ENCODE peak calls at places on chromosomes 3 and 15, in seven cellular contexts. One of them, this sample, is unnamed.

GRCh38 chr15:57927091-57927631 is 138.3 kb downstream of the ALDH1A2 start:
- DNase-seq in activated naive CD4-positive, alpha-beta T cell: no peak
- DNase-seq in NCI-H1048: no peak
- DNase-seq in B cell: no peak
- DNase-seq in foreskin keratinocyte: no peak
- DNase-seq in activated CD4-positive, alpha-beta T cell treated with anti-CD3 and anti-CD28 coated beads, Interleukin-2, amount 50 U/mL, for 48 hours: no peak
- DNase-seq in T follicular helper cell: no peak
- DNase-seq in this sample: no peak

GRCh38 chr15:62440310-62440709 is 275.2 kb upstream of the C2CD4B start:
- DNase-seq in activated naive CD4-positive, alpha-beta T cell: no peak
- DNase-seq in NCI-H1048: no peak
- DNase-seq in B cell: no peak
- DNase-seq in foreskin keratinocyte: no peak
- DNase-seq in activated CD4-positive, alpha-beta T cell treated with anti-CD3 and anti-CD28 coated beads, Interleukin-2, amount 50 U/mL, for 48 hours: no peak
- DNase-seq in T follicular helper cell: no peak
- DNase-seq in this sample: no peak

GRCh38 chr3:144394052-144394451 is 422.4 kb downstream of the DIPK2A start:
- DNase-seq in activated naive CD4-positive, alpha-beta T cell: no peak
- DNase-seq in NCI-H1048: no peak
- DNase-seq in B cell: no peak
- DNase-seq in foreskin keratinocyte: peak
- DNase-seq in activated CD4-positive, alpha-beta T cell treated with anti-CD3 and anti-CD28 coated beads, Interleukin-2, amount 50 U/mL, for 48 hours: no peak
- DNase-seq in T follicular helper cell: no peak
- DNase-seq in this sample: no peak

GRCh38 chr3:63762180-63762579 is 56.9 kb upstream of the C3orf49 start:
- DNase-seq in activated naive CD4-positive, alpha-beta T cell: no peak
- DNase-seq in NCI-H1048: no peak
- DNase-seq in B cell: no peak
- DNase-seq in foreskin keratinocyte: no peak
- DNase-seq in activated CD4-positive, alpha-beta T cell treated with anti-CD3 and anti-CD28 coated beads, Interleukin-2, amount 50 U/mL, for 48 hours: no peak
- DNase-seq in T follicular helper cell: no peak
- DNase-seq in this sample: no peak

GRCh38 chr3:168545591-168545990 is 449.9 kb upstream of the GOLIM4 start:
- DNase-seq in activated naive CD4-positive, alpha-beta T cell: no peak
- DNase-seq in NCI-H1048: no peak
- DNase-seq in B cell: no peak
- DNase-seq in foreskin keratinocyte: no peak
- DNase-seq in activated CD4-positive, alpha-beta T cell treated with anti-CD3 and anti-CD28 coated beads, Interleukin-2, amount 50 U/mL, for 48 hours: no peak
- DNase-seq in T follicular helper cell: no peak
- DNase-seq in this sample: no peak

GRCh38 chr15:40696228-40696627 is 1.3 kb downstream of the RAD51 start:
- DNase-seq in activated naive CD4-positive, alpha-beta T cell: no peak
- DNase-seq in NCI-H1048: no peak
- DNase-seq in B cell: no peak
- DNase-seq in foreskin keratinocyte: no peak
- DNase-seq in activated CD4-positive, alpha-beta T cell treated with anti-CD3 and anti-CD28 coated beads, Interleukin-2, amount 50 U/mL, for 48 hours: no peak
- DNase-seq in T follicular helper cell: no peak
- DNase-seq in this sample: no peak

GRCh38 chr3:63960048-63960711 is 48.0 kb upstream of the SCAANT1 start:
- DNase-seq in activated naive CD4-positive, alpha-beta T cell: no peak
- DNase-seq in NCI-H1048: no peak
- DNase-seq in B cell: no peak
- DNase-seq in foreskin keratinocyte: no peak
- DNase-seq in activated CD4-positive, alpha-beta T cell treated with anti-CD3 and anti-CD28 coated beads, Interleukin-2, amount 50 U/mL, for 48 hours: no peak
- DNase-seq in T follicular helper cell: no peak
- DNase-seq in this sample: no peak

GRCh38 chr3:13536832-13537231 is 12.1 kb upstream of the FBLN2 start:
- DNase-seq in activated naive CD4-positive, alpha-beta T cell: no peak
- DNase-seq in NCI-H1048: no peak
- DNase-seq in B cell: no peak
- DNase-seq in foreskin keratinocyte: no peak
- DNase-seq in activated CD4-positive, alpha-beta T cell treated with anti-CD3 and anti-CD28 coated beads, Interleukin-2, amount 50 U/mL, for 48 hours: no peak
- DNase-seq in T follicular helper cell: no peak
- DNase-seq in this sample: no peak

GRCh38 chr3:101453966-101454365 is 59.0 kb downstream of the SENP7 start:
- DNase-seq in activated naive CD4-positive, alpha-beta T cell: no peak
- DNase-seq in NCI-H1048: no peak
- DNase-seq in B cell: no peak
- DNase-seq in foreskin keratinocyte: no peak
- DNase-seq in activated CD4-positive, alpha-beta T cell treated with anti-CD3 and anti-CD28 coated beads, Interleukin-2, amount 50 U/mL, for 48 hours: no peak
- DNase-seq in T follicular helper cell: no peak
- DNase-seq in this sample: no peak

GRCh38 chr3:149813367-149814281 is 609 bp downstream of the RNF13 start:
- DNase-seq in activated naive CD4-positive, alpha-beta T cell: no peak
- DNase-seq in NCI-H1048: no peak
- DNase-seq in B cell: no peak
- DNase-seq in foreskin keratinocyte: peak
- DNase-seq in activated CD4-positive, alpha-beta T cell treated with anti-CD3 and anti-CD28 coated beads, Interleukin-2, amount 50 U/mL, for 48 hours: peak
- DNase-seq in T follicular helper cell: no peak
- DNase-seq in this sample: no peak

GRCh38 chr3:160797306-160797705 is 41.3 kb downstream of the PPM1L start:
- DNase-seq in activated naive CD4-positive, alpha-beta T cell: no peak
- DNase-seq in NCI-H1048: no peak
- DNase-seq in B cell: no peak
- DNase-seq in foreskin keratinocyte: no peak
- DNase-seq in activated CD4-positive, alpha-beta T cell treated with anti-CD3 and anti-CD28 coated beads, Interleukin-2, amount 50 U/mL, for 48 hours: no peak
- DNase-seq in T follicular helper cell: no peak
- DNase-seq in this sample: no peak

GRCh38 chr15:88572030-88572333 is 25.5 kb upstream of the DET1 start:
- DNase-seq in activated naive CD4-positive, alpha-beta T cell: no peak
- DNase-seq in NCI-H1048: no peak
- DNase-seq in B cell: no peak
- DNase-seq in foreskin keratinocyte: no peak
- DNase-seq in activated CD4-positive, alpha-beta T cell treated with anti-CD3 and anti-CD28 coated beads, Interleukin-2, amount 50 U/mL, for 48 hours: no peak
- DNase-seq in T follicular helper cell: no peak
- DNase-seq in this sample: no peak

GRCh38 chr15:70323111-70323851 is 225.6 kb upstream of the TLE3 start:
- DNase-seq in activated naive CD4-positive, alpha-beta T cell: no peak
- DNase-seq in NCI-H1048: no peak
- DNase-seq in B cell: no peak
- DNase-seq in foreskin keratinocyte: no peak
- DNase-seq in activated CD4-positive, alpha-beta T cell treated with anti-CD3 and anti-CD28 coated beads, Interleukin-2, amount 50 U/mL, for 48 hours: no peak
- DNase-seq in T follicular helper cell: no peak
- DNase-seq in this sample: no peak

GRCh38 chr15:48052871-48053383 is 67.9 kb upstream of the SLC24A5 start:
- DNase-seq in activated naive CD4-positive, alpha-beta T cell: no peak
- DNase-seq in NCI-H1048: no peak
- DNase-seq in B cell: no peak
- DNase-seq in foreskin keratinocyte: no peak
- DNase-seq in activated CD4-positive, alpha-beta T cell treated with anti-CD3 and anti-CD28 coated beads, Interleukin-2, amount 50 U/mL, for 48 hours: no peak
- DNase-seq in T follicular helper cell: no peak
- DNase-seq in this sample: no peak

GRCh38 chr15:67331676-67332075 is 77.1 kb downstream of the IQCH start:
- DNase-seq in activated naive CD4-positive, alpha-beta T cell: no peak
- DNase-seq in NCI-H1048: no peak
- DNase-seq in B cell: no peak
- DNase-seq in foreskin keratinocyte: no peak
- DNase-seq in activated CD4-positive, alpha-beta T cell treated with anti-CD3 and anti-CD28 coated beads, Interleukin-2, amount 50 U/mL, for 48 hours: no peak
- DNase-seq in T follicular helper cell: no peak
- DNase-seq in this sample: no peak

GRCh38 chr3:59425942-59426341 is 376.1 kb upstream of the CFAP20DC start:
- DNase-seq in activated naive CD4-positive, alpha-beta T cell: no peak
- DNase-seq in NCI-H1048: no peak
- DNase-seq in B cell: no peak
- DNase-seq in foreskin keratinocyte: no peak
- DNase-seq in activated CD4-positive, alpha-beta T cell treated with anti-CD3 and anti-CD28 coated beads, Interleukin-2, amount 50 U/mL, for 48 hours: peak
- DNase-seq in T follicular helper cell: peak
- DNase-seq in this sample: no peak

GRCh38 chr3:137039570-137039969 is 81.8 kb downstream of the IL20RB start:
- DNase-seq in activated naive CD4-positive, alpha-beta T cell: no peak
- DNase-seq in NCI-H1048: no peak
- DNase-seq in B cell: no peak
- DNase-seq in foreskin keratinocyte: peak
- DNase-seq in activated CD4-positive, alpha-beta T cell treated with anti-CD3 and anti-CD28 coated beads, Interleukin-2, amount 50 U/mL, for 48 hours: no peak
- DNase-seq in T follicular helper cell: no peak
- DNase-seq in this sample: no peak

GRCh38 chr3:115822572-115822971 is 199.3 kb downstream of the GAP43 start:
- DNase-seq in activated naive CD4-positive, alpha-beta T cell: no peak
- DNase-seq in NCI-H1048: no peak
- DNase-seq in B cell: no peak
- DNase-seq in foreskin keratinocyte: no peak
- DNase-seq in activated CD4-positive, alpha-beta T cell treated with anti-CD3 and anti-CD28 coated beads, Interleukin-2, amount 50 U/mL, for 48 hours: no peak
- DNase-seq in T follicular helper cell: no peak
- DNase-seq in this sample: no peak

GRCh38 chr3:72655151-72655551 is 193.1 kb downstream of the SHQ1 start:
- DNase-seq in activated naive CD4-positive, alpha-beta T cell: no peak
- DNase-seq in NCI-H1048: no peak
- DNase-seq in B cell: no peak
- DNase-seq in foreskin keratinocyte: no peak
- DNase-seq in activated CD4-positive, alpha-beta T cell treated with anti-CD3 and anti-CD28 coated beads, Interleukin-2, amount 50 U/mL, for 48 hours: no peak
- DNase-seq in T follicular helper cell: no peak
- DNase-seq in this sample: no peak

GRCh38 chr15:100349321-100349695 is 7.5 kb upstream of the ADAMTS17 start:
- DNase-seq in activated naive CD4-positive, alpha-beta T cell: no peak
- DNase-seq in NCI-H1048: no peak
- DNase-seq in B cell: no peak
- DNase-seq in foreskin keratinocyte: no peak
- DNase-seq in activated CD4-positive, alpha-beta T cell treated with anti-CD3 and anti-CD28 coated beads, Interleukin-2, amount 50 U/mL, for 48 hours: no peak
- DNase-seq in T follicular helper cell: no peak
- DNase-seq in this sample: no peak

GRCh38 chr3:2099028-2099671 is 484 bp downstream of the CNTN4 start:
- DNase-seq in activated naive CD4-positive, alpha-beta T cell: no peak
- DNase-seq in NCI-H1048: no peak
- DNase-seq in B cell: no peak
- DNase-seq in foreskin keratinocyte: no peak
- DNase-seq in activated CD4-positive, alpha-beta T cell treated with anti-CD3 and anti-CD28 coated beads, Interleukin-2, amount 50 U/mL, for 48 hours: no peak
- DNase-seq in T follicular helper cell: no peak
- DNase-seq in this sample: no peak

GRCh38 chr3:38722760-38723568 is 73.5 kb upstream of the SCN5A start:
- DNase-seq in activated naive CD4-positive, alpha-beta T cell: no peak
- DNase-seq in NCI-H1048: no peak
- DNase-seq in B cell: no peak
- DNase-seq in foreskin keratinocyte: no peak
- DNase-seq in activated CD4-positive, alpha-beta T cell treated with anti-CD3 and anti-CD28 coated beads, Interleukin-2, amount 50 U/mL, for 48 hours: no peak
- DNase-seq in T follicular helper cell: no peak
- DNase-seq in this sample: no peak

GRCh38 chr3:57003676-57004075 is 56.8 kb upstream of the SPATA12 start:
- DNase-seq in activated naive CD4-positive, alpha-beta T cell: no peak
- DNase-seq in NCI-H1048: no peak
- DNase-seq in B cell: no peak
- DNase-seq in foreskin keratinocyte: no peak
- DNase-seq in activated CD4-positive, alpha-beta T cell treated with anti-CD3 and anti-CD28 coated beads, Interleukin-2, amount 50 U/mL, for 48 hours: no peak
- DNase-seq in T follicular helper cell: no peak
- DNase-seq in this sample: no peak

GRCh38 chr3:106113747-106114146 is 244.9 kb upstream of the CBLB start:
- DNase-seq in activated naive CD4-positive, alpha-beta T cell: no peak
- DNase-seq in NCI-H1048: no peak
- DNase-seq in B cell: no peak
- DNase-seq in foreskin keratinocyte: no peak
- DNase-seq in activated CD4-positive, alpha-beta T cell treated with anti-CD3 and anti-CD28 coated beads, Interleukin-2, amount 50 U/mL, for 48 hours: no peak
- DNase-seq in T follicular helper cell: no peak
- DNase-seq in this sample: no peak

GRCh38 chr3:34947849-34948248 is 691.5 kb upstream of the ARPP21 start:
- DNase-seq in activated naive CD4-positive, alpha-beta T cell: no peak
- DNase-seq in NCI-H1048: no peak
- DNase-seq in B cell: no peak
- DNase-seq in foreskin keratinocyte: peak
- DNase-seq in activated CD4-positive, alpha-beta T cell treated with anti-CD3 and anti-CD28 coated beads, Interleukin-2, amount 50 U/mL, for 48 hours: no peak
- DNase-seq in T follicular helper cell: no peak
- DNase-seq in this sample: no peak

GRCh38 chr3:155664922-155665695 is 79.8 kb downstream of the PLCH1 start:
- DNase-seq in activated naive CD4-positive, alpha-beta T cell: no peak
- DNase-seq in NCI-H1048: no peak
- DNase-seq in B cell: no peak
- DNase-seq in foreskin keratinocyte: peak
- DNase-seq in activated CD4-positive, alpha-beta T cell treated with anti-CD3 and anti-CD28 coated beads, Interleukin-2, amount 50 U/mL, for 48 hours: no peak
- DNase-seq in T follicular helper cell: no peak
- DNase-seq in this sample: no peak

GRCh38 chr15:68972201-68973065 is 42.1 kb upstream of the NOX5 start:
- DNase-seq in activated naive CD4-positive, alpha-beta T cell: no peak
- DNase-seq in NCI-H1048: no peak
- DNase-seq in B cell: no peak
- DNase-seq in foreskin keratinocyte: no peak
- DNase-seq in activated CD4-positive, alpha-beta T cell treated with anti-CD3 and anti-CD28 coated beads, Interleukin-2, amount 50 U/mL, for 48 hours: no peak
- DNase-seq in T follicular helper cell: no peak
- DNase-seq in this sample: no peak

GRCh38 chr3:53493997-53494791 is at the start of gene CACNA1D:
- DNase-seq in activated naive CD4-positive, alpha-beta T cell: no peak
- DNase-seq in NCI-H1048: peak
- DNase-seq in B cell: no peak
- DNase-seq in foreskin keratinocyte: no peak
- DNase-seq in activated CD4-positive, alpha-beta T cell treated with anti-CD3 and anti-CD28 coated beads, Interleukin-2, amount 50 U/mL, for 48 hours: peak
- DNase-seq in T follicular helper cell: no peak
- DNase-seq in this sample: no peak

GRCh38 chr3:11379238-11379823 is 107.1 kb downstream of the ATG7 start:
- DNase-seq in activated naive CD4-positive, alpha-beta T cell: no peak
- DNase-seq in NCI-H1048: peak
- DNase-seq in B cell: no peak
- DNase-seq in foreskin keratinocyte: no peak
- DNase-seq in activated CD4-positive, alpha-beta T cell treated with anti-CD3 and anti-CD28 coated beads, Interleukin-2, amount 50 U/mL, for 48 hours: no peak
- DNase-seq in T follicular helper cell: no peak
- DNase-seq in this sample: no peak

GRCh38 chr15:96303503-96304054 is 26.9 kb upstream of the NR2F2 start:
- DNase-seq in activated naive CD4-positive, alpha-beta T cell: no peak
- DNase-seq in NCI-H1048: no peak
- DNase-seq in B cell: no peak
- DNase-seq in foreskin keratinocyte: no peak
- DNase-seq in activated CD4-positive, alpha-beta T cell treated with anti-CD3 and anti-CD28 coated beads, Interleukin-2, amount 50 U/mL, for 48 hours: no peak
- DNase-seq in T follicular helper cell: no peak
- DNase-seq in this sample: no peak

GRCh38 chr15:63938486-63939061 is 104.8 kb upstream of the HERC1 start:
- DNase-seq in activated naive CD4-positive, alpha-beta T cell: no peak
- DNase-seq in NCI-H1048: no peak
- DNase-seq in B cell: no peak
- DNase-seq in foreskin keratinocyte: no peak
- DNase-seq in activated CD4-positive, alpha-beta T cell treated with anti-CD3 and anti-CD28 coated beads, Interleukin-2, amount 50 U/mL, for 48 hours: peak
- DNase-seq in T follicular helper cell: no peak
- DNase-seq in this sample: no peak

GRCh38 chr3:8416965-8417364 is 84.7 kb upstream of the LMCD1 start:
- DNase-seq in activated naive CD4-positive, alpha-beta T cell: no peak
- DNase-seq in NCI-H1048: no peak
- DNase-seq in B cell: no peak
- DNase-seq in foreskin keratinocyte: no peak
- DNase-seq in activated CD4-positive, alpha-beta T cell treated with anti-CD3 and anti-CD28 coated beads, Interleukin-2, amount 50 U/mL, for 48 hours: peak
- DNase-seq in T follicular helper cell: no peak
- DNase-seq in this sample: no peak

GRCh38 chr3:16548721-16549120 is 35.2 kb upstream of the RFTN1 start:
- DNase-seq in activated naive CD4-positive, alpha-beta T cell: no peak
- DNase-seq in NCI-H1048: no peak
- DNase-seq in B cell: no peak
- DNase-seq in foreskin keratinocyte: peak
- DNase-seq in activated CD4-positive, alpha-beta T cell treated with anti-CD3 and anti-CD28 coated beads, Interleukin-2, amount 50 U/mL, for 48 hours: no peak
- DNase-seq in T follicular helper cell: no peak
- DNase-seq in this sample: no peak

GRCh38 chr15:38084289-38084688 is 149.8 kb downstream of the TMCO5A start:
- DNase-seq in activated naive CD4-positive, alpha-beta T cell: no peak
- DNase-seq in NCI-H1048: no peak
- DNase-seq in B cell: no peak
- DNase-seq in foreskin keratinocyte: no peak
- DNase-seq in activated CD4-positive, alpha-beta T cell treated with anti-CD3 and anti-CD28 coated beads, Interleukin-2, amount 50 U/mL, for 48 hours: no peak
- DNase-seq in T follicular helper cell: no peak
- DNase-seq in this sample: no peak

This sample was measured in effector memory CD4-positive, alpha-beta T cell.